ENCODE peak calls at places on chromosomes 13 and 19, in ten cellular contexts. One of them, this sample, is unnamed.

GRCh38 chr13:26539738-26540292 is 17.7 kb upstream of the WASF3 start:
- DNase-seq in fibroblast of pulmonary artery: no peak
- DNase-seq in AG04450: no peak
- DNase-seq in CD4-positive, alpha-beta T cell: no peak
- DNase-seq in upper lobe of right lung: no peak
- DNase-seq in adrenal gland: no peak
- DNase-seq in PC-3: no peak
- DNase-seq in astrocyte: no peak
- DNase-seq in brain microvascular endothelial cell: no peak
- DNase-seq in Panc1: no peak
- DNase-seq in this sample: no peak

GRCh38 chr19:38684078-38684861 is 36.8 kb downstream of the ACTN4 start:
- DNase-seq in AG04450: no peak
- DNase-seq in astrocyte: peak; percentile 84
- DNase-seq in adrenal gland: peak; percentile 86
- DNase-seq in CD4-positive, alpha-beta T cell: no peak
- DNase-seq in Panc1: peak; percentile 100
- DNase-seq in PC-3: peak; percentile 88
- DNase-seq in upper lobe of right lung: peak; percentile 79
- DNase-seq in fibroblast of pulmonary artery: peak; percentile 95
- DNase-seq in brain microvascular endothelial cell: peak; percentile 70
- DNase-seq in this sample: peak; percentile 94

GRCh38 chr19:38697641-38698071 is 46.6 kb downstream of the CAPN12 start:
- DNase-seq in Panc1: no peak
- DNase-seq in CD4-positive, alpha-beta T cell: no peak
- DNase-seq in adrenal gland: no peak
- DNase-seq in brain microvascular endothelial cell: no peak
- DNase-seq in astrocyte: no peak
- DNase-seq in upper lobe of right lung: peak; percentile 52
- DNase-seq in fibroblast of pulmonary artery: no peak
- DNase-seq in PC-3: no peak
- DNase-seq in AG04450: no peak
- DNase-seq in this sample: no peak

GRCh38 chr13:38635030-38635429 is 51.8 kb upstream of the FREM2 start:
- DNase-seq in brain microvascular endothelial cell: no peak
- DNase-seq in upper lobe of right lung: no peak
- DNase-seq in adrenal gland: no peak
- DNase-seq in CD4-positive, alpha-beta T cell: no peak
- DNase-seq in PC-3: no peak
- DNase-seq in Panc1: no peak
- DNase-seq in fibroblast of pulmonary artery: no peak
- DNase-seq in astrocyte: no peak
- DNase-seq in AG04450: no peak
- DNase-seq in this sample: no peak

GRCh38 chr13:25733061-25733491 is 318.7 kb downstream of the SHISA2 start:
- DNase-seq in upper lobe of right lung: no peak
- DNase-seq in CD4-positive, alpha-beta T cell: no peak
- DNase-seq in adrenal gland: no peak
- DNase-seq in astrocyte: peak; percentile 83
- DNase-seq in Panc1: no peak
- DNase-seq in fibroblast of pulmonary artery: peak; percentile 6
- DNase-seq in AG04450: no peak
- DNase-seq in brain microvascular endothelial cell: peak; percentile 61
- DNase-seq in PC-3: peak; percentile 68
- DNase-seq in this sample: no peak

GRCh38 chr19:13329766-13330165 is 176.5 kb downstream of the CACNA1A start:
- DNase-seq in upper lobe of right lung: no peak
- DNase-seq in AG04450: no peak
- DNase-seq in PC-3: peak; percentile 55
- DNase-seq in Panc1: no peak
- DNase-seq in fibroblast of pulmonary artery: no peak
- DNase-seq in adrenal gland: no peak
- DNase-seq in CD4-positive, alpha-beta T cell: no peak
- DNase-seq in astrocyte: no peak
- DNase-seq in brain microvascular endothelial cell: no peak
- DNase-seq in this sample: no peak

GRCh38 chr13:106573855-106574254 is 5.9 kb upstream of the ARGLU1 start:
- DNase-seq in PC-3: no peak
- DNase-seq in brain microvascular endothelial cell: no peak
- DNase-seq in fibroblast of pulmonary artery: peak; percentile 46
- DNase-seq in upper lobe of right lung: peak; percentile 64
- DNase-seq in Panc1: no peak
- DNase-seq in CD4-positive, alpha-beta T cell: no peak
- DNase-seq in adrenal gland: peak; percentile 28
- DNase-seq in astrocyte: peak; percentile 31
- DNase-seq in AG04450: no peak
- DNase-seq in this sample: peak; percentile 13

GRCh38 chr13:33228645-33229445 is 56.7 kb downstream of the STARD13 start:
- DNase-seq in AG04450: no peak
- DNase-seq in adrenal gland: no peak
- DNase-seq in upper lobe of right lung: no peak
- DNase-seq in CD4-positive, alpha-beta T cell: no peak
- DNase-seq in astrocyte: peak; percentile 79
- DNase-seq in Panc1: no peak
- DNase-seq in brain microvascular endothelial cell: peak; percentile 63
- DNase-seq in fibroblast of pulmonary artery: peak; percentile 72
- DNase-seq in PC-3: peak; percentile 57
- DNase-seq in this sample: peak; percentile 73

GRCh38 chr13:86870388-86870966 is 800.7 kb upstream of the SLITRK5 start:
- DNase-seq in PC-3: peak; percentile 38
- DNase-seq in upper lobe of right lung: no peak
- DNase-seq in adrenal gland: no peak
- DNase-seq in astrocyte: no peak
- DNase-seq in CD4-positive, alpha-beta T cell: no peak
- DNase-seq in Panc1: no peak
- DNase-seq in brain microvascular endothelial cell: no peak
- DNase-seq in AG04450: no peak
- DNase-seq in fibroblast of pulmonary artery: peak; percentile 24
- DNase-seq in this sample: no peak

GRCh38 chr13:27039171-27039701 is 132.4 kb downstream of the USP12 start:
- DNase-seq in AG04450: no peak
- DNase-seq in fibroblast of pulmonary artery: no peak
- DNase-seq in brain microvascular endothelial cell: no peak
- DNase-seq in CD4-positive, alpha-beta T cell: no peak
- DNase-seq in adrenal gland: no peak
- DNase-seq in PC-3: no peak
- DNase-seq in astrocyte: no peak
- DNase-seq in upper lobe of right lung: no peak
- DNase-seq in Panc1: no peak
- DNase-seq in this sample: no peak

GRCh38 chr13:65217459-65217858 is 2012.7 kb downstream of the PCDH9 start:
- DNase-seq in brain microvascular endothelial cell: no peak
- DNase-seq in astrocyte: no peak
- DNase-seq in CD4-positive, alpha-beta T cell: no peak
- DNase-seq in Panc1: no peak
- DNase-seq in upper lobe of right lung: no peak
- DNase-seq in PC-3: no peak
- DNase-seq in adrenal gland: no peak
- DNase-seq in fibroblast of pulmonary artery: no peak
- DNase-seq in AG04450: no peak
- DNase-seq in this sample: no peak

GRCh38 chr19:15534957-15535864 is 26.9 kb downstream of the CYP4F22 start:
- DNase-seq in adrenal gland: no peak
- DNase-seq in upper lobe of right lung: no peak
- DNase-seq in Panc1: no peak
- DNase-seq in CD4-positive, alpha-beta T cell: no peak
- DNase-seq in astrocyte: no peak
- DNase-seq in fibroblast of pulmonary artery: no peak
- DNase-seq in brain microvascular endothelial cell: no peak
- DNase-seq in PC-3: no peak
- DNase-seq in AG04450: no peak
- DNase-seq in this sample: no peak

GRCh38 chr13:49936943-49937273 is 768 bp upstream of the SPRYD7 start:
- DNase-seq in CD4-positive, alpha-beta T cell: no peak
- DNase-seq in AG04450: no peak
- DNase-seq in adrenal gland: no peak
- DNase-seq in upper lobe of right lung: no peak
- DNase-seq in PC-3: no peak
- DNase-seq in brain microvascular endothelial cell: no peak
- DNase-seq in astrocyte: no peak
- DNase-seq in Panc1: no peak
- DNase-seq in fibroblast of pulmonary artery: no peak
- DNase-seq in this sample: no peak

GRCh38 chr19:917323-918151 is at the start of gene KISS1R:
- DNase-seq in adrenal gland: no peak
- DNase-seq in AG04450: no peak
- DNase-seq in fibroblast of pulmonary artery: no peak
- DNase-seq in Panc1: no peak
- DNase-seq in PC-3: peak; percentile 23
- DNase-seq in CD4-positive, alpha-beta T cell: no peak
- DNase-seq in astrocyte: no peak
- DNase-seq in upper lobe of right lung: peak; percentile 77
- DNase-seq in brain microvascular endothelial cell: no peak
- DNase-seq in this sample: no peak

GRCh38 chr19:38653028-38653571 is 5.7 kb downstream of the ACTN4 start:
- DNase-seq in brain microvascular endothelial cell: no peak
- DNase-seq in AG04450: no peak
- DNase-seq in fibroblast of pulmonary artery: peak; percentile 51
- DNase-seq in Panc1: no peak
- DNase-seq in adrenal gland: no peak
- DNase-seq in PC-3: no peak
- DNase-seq in CD4-positive, alpha-beta T cell: no peak
- DNase-seq in astrocyte: peak; percentile 45
- DNase-seq in upper lobe of right lung: no peak
- DNase-seq in this sample: peak; percentile 30

GRCh38 chr19:38769635-38770211 is 3.6 kb downstream of the LGALS7 start:
- DNase-seq in Panc1: no peak
- DNase-seq in AG04450: peak; percentile 16
- DNase-seq in upper lobe of right lung: peak; percentile 94
- DNase-seq in PC-3: no peak
- DNase-seq in fibroblast of pulmonary artery: peak; percentile 77
- DNase-seq in astrocyte: peak; percentile 19
- DNase-seq in adrenal gland: peak; percentile 88
- DNase-seq in brain microvascular endothelial cell: peak; percentile 69
- DNase-seq in CD4-positive, alpha-beta T cell: peak; percentile 91
- DNase-seq in this sample: peak; percentile 23

GRCh38 chr13:34156841-34157365 is 339.0 kb downstream of the RFC3 start:
- DNase-seq in upper lobe of right lung: peak; percentile 80
- DNase-seq in PC-3: peak; percentile 96
- DNase-seq in adrenal gland: peak; percentile 87
- DNase-seq in CD4-positive, alpha-beta T cell: no peak
- DNase-seq in fibroblast of pulmonary artery: peak; percentile 95
- DNase-seq in astrocyte: peak; percentile 97
- DNase-seq in brain microvascular endothelial cell: peak; percentile 94
- DNase-seq in AG04450: peak; percentile 72
- DNase-seq in Panc1: peak; percentile 82
- DNase-seq in this sample: peak; percentile 92

GRCh38 chr13:111510502-111511218 is 190.2 kb downstream of the TEX29 start:
- DNase-seq in adrenal gland: no peak
- DNase-seq in Panc1: no peak
- DNase-seq in fibroblast of pulmonary artery: no peak
- DNase-seq in CD4-positive, alpha-beta T cell: no peak
- DNase-seq in AG04450: no peak
- DNase-seq in astrocyte: no peak
- DNase-seq in brain microvascular endothelial cell: no peak
- DNase-seq in PC-3: no peak
- DNase-seq in upper lobe of right lung: no peak
- DNase-seq in this sample: no peak

GRCh38 chr19:45591004-45591637 is 6.5 kb upstream of the OPA3 start:
- DNase-seq in astrocyte: no peak
- DNase-seq in brain microvascular endothelial cell: no peak
- DNase-seq in fibroblast of pulmonary artery: no peak
- DNase-seq in Panc1: no peak
- DNase-seq in PC-3: no peak
- DNase-seq in AG04450: no peak
- DNase-seq in upper lobe of right lung: peak; percentile 75
- DNase-seq in adrenal gland: peak; percentile 71
- DNase-seq in CD4-positive, alpha-beta T cell: peak; percentile 13
- DNase-seq in this sample: no peak
- TF ChIP-seq CTCF in astrocyte: peak; percentile 14
- TF ChIP-seq CTCF in brain microvascular endothelial cell: peak; percentile 59
- TF ChIP-seq CTCF in fibroblast of pulmonary artery: peak; percentile 24
- TF ChIP-seq CTCF in Panc1: no peak
- TF ChIP-seq CTCF in PC-3: peak; percentile 24
- TF ChIP-seq CTCF in AG04450: peak; percentile 43
- TF ChIP-seq CTCF in upper lobe of right lung: peak; percentile 32
- TF ChIP-seq CTCF in adrenal gland: peak; percentile 43
- TF ChIP-seq CTCF in CD4-positive, alpha-beta T cell: no peak
- TF ChIP-seq CTCF in this sample: peak; percentile 57

GRCh38 chr19:50500060-50500752 is 10.8 kb downstream of the JOSD2 start:
- DNase-seq in PC-3: no peak
- DNase-seq in AG04450: no peak
- DNase-seq in Panc1: no peak
- DNase-seq in CD4-positive, alpha-beta T cell: no peak
- DNase-seq in brain microvascular endothelial cell: no peak
- DNase-seq in astrocyte: no peak
- DNase-seq in fibroblast of pulmonary artery: no peak
- DNase-seq in adrenal gland: no peak
- DNase-seq in upper lobe of right lung: no peak
- DNase-seq in this sample: no peak
- TF ChIP-seq CTCF in PC-3: peak; percentile 41
- TF ChIP-seq CTCF in AG04450: peak; percentile 22
- TF ChIP-seq CTCF in Panc1: no peak
- TF ChIP-seq CTCF in CD4-positive, alpha-beta T cell: no peak
- TF ChIP-seq CTCF in brain microvascular endothelial cell: peak; percentile 42
- TF ChIP-seq CTCF in astrocyte: no peak
- TF ChIP-seq CTCF in fibroblast of pulmonary artery: peak; percentile 2
- TF ChIP-seq CTCF in adrenal gland: no peak
- TF ChIP-seq CTCF in upper lobe of right lung: no peak
- TF ChIP-seq CTCF in this sample: peak; percentile 48

GRCh38 chr19:29014857-29015436 is 198.0 kb downstream of the UQCRFS1 start:
- DNase-seq in brain microvascular endothelial cell: no peak
- DNase-seq in upper lobe of right lung: no peak
- DNase-seq in CD4-positive, alpha-beta T cell: no peak
- DNase-seq in fibroblast of pulmonary artery: no peak
- DNase-seq in PC-3: no peak
- DNase-seq in adrenal gland: no peak
- DNase-seq in Panc1: no peak
- DNase-seq in astrocyte: no peak
- DNase-seq in AG04450: no peak
- DNase-seq in this sample: peak; percentile 2
- TF ChIP-seq CTCF in brain microvascular endothelial cell: no peak
- TF ChIP-seq CTCF in upper lobe of right lung: no peak
- TF ChIP-seq CTCF in CD4-positive, alpha-beta T cell: no peak
- TF ChIP-seq CTCF in fibroblast of pulmonary artery: no peak
- TF ChIP-seq CTCF in PC-3: no peak
- TF ChIP-seq CTCF in adrenal gland: no peak
- TF ChIP-seq CTCF in Panc1: no peak
- TF ChIP-seq CTCF in astrocyte: no peak
- TF ChIP-seq CTCF in AG04450: no peak
- TF ChIP-seq CTCF in this sample: peak; percentile 36

DNA sequence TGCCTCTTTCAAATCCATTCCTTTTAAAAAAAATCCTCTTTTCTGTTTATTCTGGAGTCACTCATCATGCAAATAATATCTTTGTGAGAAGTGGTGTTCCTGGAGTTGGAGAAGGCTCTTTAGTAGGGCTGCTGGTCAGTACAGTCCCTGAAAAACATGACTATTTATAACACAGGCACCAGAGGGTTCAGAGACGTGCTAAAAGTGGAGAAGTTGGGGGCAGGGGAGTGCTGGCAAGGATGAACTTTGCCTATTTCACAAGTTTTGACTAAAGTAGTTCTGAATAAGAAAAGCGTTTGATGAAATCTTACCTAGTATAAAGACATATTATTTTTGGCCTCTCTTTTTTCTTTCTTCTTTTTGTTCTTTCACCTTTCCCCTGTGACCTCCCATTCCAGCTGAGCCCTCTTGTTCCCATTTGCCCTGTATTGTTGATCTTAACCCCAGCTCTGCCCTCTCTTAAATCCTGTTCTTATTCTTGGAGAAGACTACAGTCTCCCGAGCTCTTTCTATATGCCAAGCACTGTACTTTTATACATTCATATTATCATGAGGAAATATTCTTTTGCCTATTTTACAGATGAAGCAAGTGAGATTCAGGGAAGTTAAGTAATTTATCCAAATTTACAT is 129.1 kb downstream of the TM9SF2 start:
- DNase-seq in AG04450: no peak
- DNase-seq in astrocyte: no peak
- DNase-seq in upper lobe of right lung: no peak
- DNase-seq in PC-3: no peak
- DNase-seq in fibroblast of pulmonary artery: no peak
- DNase-seq in CD4-positive, alpha-beta T cell: no peak
- DNase-seq in brain microvascular endothelial cell: no peak
- DNase-seq in Panc1: no peak
- DNase-seq in adrenal gland: no peak
- DNase-seq in this sample: no peak
- TF ChIP-seq CTCF in AG04450: no peak
- TF ChIP-seq CTCF in astrocyte: no peak
- TF ChIP-seq CTCF in upper lobe of right lung: no peak
- TF ChIP-seq CTCF in PC-3: no peak
- TF ChIP-seq CTCF in fibroblast of pulmonary artery: no peak
- TF ChIP-seq CTCF in CD4-positive, alpha-beta T cell: no peak
- TF ChIP-seq CTCF in brain microvascular endothelial cell: no peak
- TF ChIP-seq CTCF in Panc1: no peak
- TF ChIP-seq CTCF in adrenal gland: no peak
- TF ChIP-seq CTCF in this sample: no peak

This sample was measured in HFFc6.